ENCODE peak calls at places on chromosomes 16 and 17, in eight cellular contexts. One of them, this sample, is unnamed.

GRCh38 chr16:3458852-3459361 is 15.4 kb downstream of the NAA60 start:
- DNase-seq in stomach: peak
- DNase-seq in esophagus squamous epithelium: no peak
- DNase-seq in A549: peak
- DNase-seq in adrenal gland: no peak
- DNase-seq in GM12891: no peak
- DNase-seq in breast epithelium: no peak
- DNase-seq in IMR-90: peak
- DNase-seq in this sample: no peak

GRCh38 chr16:90046122-90046970 is 27.1 kb upstream of the DBNDD1 start:
- DNase-seq in IMR-90: no peak
- DNase-seq in esophagus squamous epithelium: no peak
- DNase-seq in breast epithelium: no peak
- DNase-seq in GM12891: no peak
- DNase-seq in A549: no peak
- DNase-seq in stomach: no peak
- DNase-seq in adrenal gland: no peak
- DNase-seq in this sample: no peak

GRCh38 chr16:80167657-80168056 is 373.1 kb upstream of the DYNLRB2 start:
- DNase-seq in esophagus squamous epithelium: no peak
- DNase-seq in A549: no peak
- DNase-seq in IMR-90: no peak
- DNase-seq in breast epithelium: no peak
- DNase-seq in stomach: no peak
- DNase-seq in GM12891: no peak
- DNase-seq in adrenal gland: no peak
- DNase-seq in this sample: no peak

GRCh38 chr16:88071908-88072307 is 120.7 kb downstream of the BANP start:
- DNase-seq in adrenal gland: no peak
- DNase-seq in breast epithelium: no peak
- DNase-seq in GM12891: no peak
- DNase-seq in IMR-90: no peak
- DNase-seq in A549: no peak
- DNase-seq in stomach: no peak
- DNase-seq in esophagus squamous epithelium: no peak
- DNase-seq in this sample: no peak

GRCh38 chr17:50976951-50977472 is 110.9 kb upstream of the TOB1 start:
- DNase-seq in GM12891: no peak
- DNase-seq in A549: no peak
- DNase-seq in esophagus squamous epithelium: no peak
- DNase-seq in breast epithelium: no peak
- DNase-seq in stomach: no peak
- DNase-seq in adrenal gland: no peak
- DNase-seq in IMR-90: no peak
- DNase-seq in this sample: peak

GRCh38 chr17:63162406-63163157 is 196.5 kb downstream of the TANC2 start:
- DNase-seq in stomach: no peak
- DNase-seq in GM12891: no peak
- DNase-seq in esophagus squamous epithelium: no peak
- DNase-seq in adrenal gland: no peak
- DNase-seq in A549: no peak
- DNase-seq in IMR-90: no peak
- DNase-seq in breast epithelium: no peak
- DNase-seq in this sample: no peak

GRCh38 chr16:17846030-17846429 is 375.3 kb upstream of the XYLT1 start:
- DNase-seq in stomach: no peak
- DNase-seq in adrenal gland: no peak
- DNase-seq in esophagus squamous epithelium: no peak
- DNase-seq in A549: no peak
- DNase-seq in GM12891: no peak
- DNase-seq in IMR-90: no peak
- DNase-seq in breast epithelium: no peak
- DNase-seq in this sample: no peak

GRCh38 chr17:12062249-12062648 is 41.6 kb downstream of the MAP2K4 start:
- DNase-seq in A549: no peak
- DNase-seq in GM12891: no peak
- DNase-seq in IMR-90: no peak
- DNase-seq in adrenal gland: no peak
- DNase-seq in stomach: no peak
- DNase-seq in esophagus squamous epithelium: no peak
- DNase-seq in breast epithelium: no peak
- DNase-seq in this sample: no peak

GRCh38 chr17:41784207-41784744 is 2.2 kb downstream of the JUP start:
- DNase-seq in breast epithelium: peak
- DNase-seq in A549: peak
- DNase-seq in stomach: peak
- DNase-seq in adrenal gland: no peak
- DNase-seq in esophagus squamous epithelium: no peak
- DNase-seq in GM12891: no peak
- DNase-seq in IMR-90: peak
- DNase-seq in this sample: peak

GRCh38 chr16:55116165-55116894 is 185.7 kb downstream of the IRX5 start:
- DNase-seq in stomach: no peak
- DNase-seq in IMR-90: peak
- DNase-seq in esophagus squamous epithelium: no peak
- DNase-seq in adrenal gland: no peak
- DNase-seq in A549: no peak
- DNase-seq in breast epithelium: peak
- DNase-seq in GM12891: no peak
- DNase-seq in this sample: no peak

GRCh38 chr17:14301761-14302401 is 1.0 kb downstream of the HS3ST3B1 start:
- DNase-seq in stomach: peak
- DNase-seq in adrenal gland: peak
- DNase-seq in GM12891: no peak
- DNase-seq in IMR-90: peak
- DNase-seq in breast epithelium: no peak
- DNase-seq in esophagus squamous epithelium: no peak
- DNase-seq in A549: peak
- DNase-seq in this sample: peak

GRCh38 chr17:34651267-34651955 is 72.0 kb downstream of the TMEM132E start:
- DNase-seq in adrenal gland: no peak
- DNase-seq in esophagus squamous epithelium: no peak
- DNase-seq in IMR-90: no peak
- DNase-seq in A549: no peak
- DNase-seq in breast epithelium: no peak
- DNase-seq in stomach: no peak
- DNase-seq in GM12891: no peak
- DNase-seq in this sample: no peak

GRCh38 chr17:63984651-63985386 is 12.1 kb upstream of the SCN4A start:
- DNase-seq in esophagus squamous epithelium: no peak
- DNase-seq in breast epithelium: no peak
- DNase-seq in A549: peak
- DNase-seq in stomach: peak
- DNase-seq in adrenal gland: peak
- DNase-seq in IMR-90: peak
- DNase-seq in GM12891: no peak
- DNase-seq in this sample: peak

GRCh38 chr16:53771655-53772497 is 67.9 kb downstream of the FTO start:
- DNase-seq in adrenal gland: no peak
- DNase-seq in stomach: no peak
- DNase-seq in A549: no peak
- DNase-seq in breast epithelium: no peak
- DNase-seq in esophagus squamous epithelium: no peak
- DNase-seq in GM12891: no peak
- DNase-seq in IMR-90: no peak
- DNase-seq in this sample: no peak

GRCh38 chr16:86033971-86034370 is 135.0 kb downstream of the IRF8 start:
- DNase-seq in esophagus squamous epithelium: no peak
- DNase-seq in IMR-90: no peak
- DNase-seq in adrenal gland: no peak
- DNase-seq in GM12891: no peak
- DNase-seq in breast epithelium: no peak
- DNase-seq in stomach: no peak
- DNase-seq in A549: no peak
- DNase-seq in this sample: no peak

DNA sequence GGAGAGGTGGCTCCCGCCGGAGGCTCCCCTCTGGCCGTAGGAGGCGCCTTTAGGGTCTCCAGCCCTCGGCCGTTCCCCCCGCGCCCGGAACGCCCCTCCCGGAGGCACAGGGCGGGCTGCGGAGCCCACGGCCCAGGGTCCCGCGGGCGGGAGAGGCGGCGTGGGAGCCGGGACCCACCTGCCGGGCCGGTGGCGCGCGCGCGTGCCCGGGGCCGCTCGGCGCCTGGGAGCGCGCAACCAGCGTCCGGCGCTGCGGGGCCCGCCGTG is at the start of gene MIF4GD:
- DNase-seq in A549: no peak
- DNase-seq in esophagus squamous epithelium: no peak
- DNase-seq in GM12891: no peak
- DNase-seq in IMR-90: peak
- DNase-seq in stomach: no peak
- DNase-seq in adrenal gland: no peak
- DNase-seq in breast epithelium: no peak
- DNase-seq in this sample: no peak
- TF ChIP-seq POLR2A in A549: no peak
- TF ChIP-seq POLR2A in esophagus squamous epithelium: peak
- TF ChIP-seq POLR2A in GM12891: no peak
- TF ChIP-seq POLR2A in IMR-90: no peak
- TF ChIP-seq POLR2A in stomach: no peak
- TF ChIP-seq POLR2A in adrenal gland: no peak
- TF ChIP-seq POLR2A in breast epithelium: no peak
- TF ChIP-seq POLR2A in this sample: peak

DNA sequence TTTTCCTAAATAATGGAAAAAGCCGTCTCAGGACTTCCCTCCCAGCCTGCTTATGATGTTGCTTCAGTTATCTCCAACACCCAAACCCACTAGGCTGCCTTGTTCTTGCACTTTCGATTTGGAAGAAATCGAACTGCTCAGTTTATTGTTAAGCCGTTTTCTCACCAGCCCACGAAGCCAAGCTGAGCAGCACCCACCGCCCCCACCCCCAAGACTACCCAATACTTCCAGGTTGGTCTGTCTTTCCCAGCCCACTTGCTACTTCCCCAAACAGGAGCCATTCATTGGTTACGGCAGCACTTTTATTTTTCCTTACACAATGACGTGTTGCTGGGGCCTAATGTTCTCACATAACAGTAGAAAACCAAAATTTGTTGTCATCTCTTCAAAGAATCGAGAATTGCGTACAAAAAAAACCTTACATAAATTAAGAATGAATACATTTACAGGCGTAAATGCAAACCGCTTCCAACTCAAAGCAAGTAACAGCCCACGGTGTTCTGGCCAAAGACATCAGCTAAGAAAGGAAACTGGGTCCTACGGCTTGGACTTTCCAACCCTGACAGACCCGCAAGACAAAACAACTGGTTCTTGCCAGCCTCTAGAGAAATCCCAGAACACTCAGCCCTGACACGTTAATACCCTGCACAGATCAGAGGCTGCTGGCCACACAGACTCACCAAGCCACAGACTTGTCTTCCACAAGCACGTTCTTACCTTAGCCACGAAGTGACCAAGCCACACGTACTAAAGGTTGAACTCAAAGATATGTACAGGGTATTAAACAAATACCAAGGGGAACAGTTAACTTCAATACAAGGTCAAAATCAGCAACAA is 2.7 kb downstream of the ACTG1 start:
- DNase-seq in stomach: no peak
- DNase-seq in esophagus squamous epithelium: no peak
- DNase-seq in A549: peak
- DNase-seq in adrenal gland: no peak
- DNase-seq in breast epithelium: no peak
- DNase-seq in IMR-90: no peak
- DNase-seq in GM12891: no peak
- DNase-seq in this sample: peak
- TF ChIP-seq POLR2A in stomach: no peak
- TF ChIP-seq POLR2A in esophagus squamous epithelium: no peak
- TF ChIP-seq POLR2A in A549: peak
- TF ChIP-seq POLR2A in adrenal gland: no peak
- TF ChIP-seq POLR2A in breast epithelium: no peak
- TF ChIP-seq POLR2A in IMR-90: peak
- TF ChIP-seq POLR2A in GM12891: no peak
- TF ChIP-seq POLR2A in this sample: peak

DNA sequence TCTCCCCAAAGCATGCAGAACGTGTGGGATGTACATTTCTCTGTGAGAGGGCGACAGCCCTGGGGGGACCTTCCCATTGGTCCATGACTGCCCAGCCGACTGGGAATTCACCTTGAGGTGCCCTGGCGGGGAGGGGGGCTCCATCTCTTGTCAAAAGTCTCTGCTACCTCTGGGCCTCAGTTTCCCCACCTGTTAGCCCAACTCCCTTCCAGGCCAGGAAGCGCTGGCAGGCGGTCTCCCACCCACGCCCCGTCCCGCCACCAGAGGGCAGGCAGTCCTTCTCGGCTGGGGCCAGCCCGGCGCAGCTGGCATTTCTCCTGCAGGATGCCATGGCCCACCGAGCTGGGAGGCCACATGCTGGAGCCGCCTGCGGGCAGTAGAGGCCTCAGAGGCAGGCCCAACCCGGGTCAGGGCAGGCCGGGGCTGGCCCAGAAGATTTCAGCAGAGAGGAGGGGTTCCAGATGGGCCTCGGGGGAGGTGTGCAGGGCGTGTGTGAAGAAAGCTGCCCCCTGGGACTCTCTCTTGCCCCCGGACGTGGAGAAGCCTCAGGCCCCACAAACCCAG is 16.6 kb downstream of the CD7 start:
- DNase-seq in esophagus squamous epithelium: no peak
- DNase-seq in breast epithelium: peak
- DNase-seq in adrenal gland: peak
- DNase-seq in stomach: peak
- DNase-seq in IMR-90: peak
- DNase-seq in GM12891: no peak
- DNase-seq in A549: peak
- DNase-seq in this sample: peak
- TF ChIP-seq POLR2A in esophagus squamous epithelium: no peak
- TF ChIP-seq POLR2A in breast epithelium: no peak
- TF ChIP-seq POLR2A in adrenal gland: no peak
- TF ChIP-seq POLR2A in stomach: no peak
- TF ChIP-seq POLR2A in IMR-90: no peak
- TF ChIP-seq POLR2A in GM12891: no peak
- TF ChIP-seq POLR2A in A549: no peak
- TF ChIP-seq POLR2A in this sample: no peak

DNA sequence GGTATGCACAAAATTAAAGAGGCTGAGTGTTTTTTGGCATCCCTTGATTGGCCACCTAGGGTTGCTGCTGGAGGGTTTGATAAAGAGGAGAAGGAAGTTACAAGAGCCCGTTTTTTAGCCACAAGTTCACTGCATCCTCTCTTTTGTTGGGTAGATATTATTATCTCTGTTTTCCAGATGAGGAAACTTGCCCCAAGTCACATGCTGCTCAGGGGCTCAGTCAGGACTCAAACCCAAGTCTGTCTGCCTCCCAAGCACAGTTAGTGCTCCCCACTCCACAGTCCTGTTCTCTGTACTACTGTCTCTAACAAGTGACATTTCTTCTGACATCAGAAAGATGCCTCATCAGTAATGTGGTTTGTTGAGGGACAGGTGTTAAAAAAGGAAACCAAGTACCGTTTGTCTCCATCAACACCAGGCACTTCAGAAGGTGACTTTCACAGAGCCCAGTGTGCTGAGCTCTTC is 1.4 kb downstream of the NT5M start:
- DNase-seq in esophagus squamous epithelium: no peak
- DNase-seq in stomach: no peak
- DNase-seq in adrenal gland: no peak
- DNase-seq in GM12891: no peak
- DNase-seq in IMR-90: no peak
- DNase-seq in A549: no peak
- DNase-seq in breast epithelium: no peak
- DNase-seq in this sample: peak
- TF ChIP-seq POLR2A in esophagus squamous epithelium: no peak
- TF ChIP-seq POLR2A in stomach: no peak
- TF ChIP-seq POLR2A in adrenal gland: no peak
- TF ChIP-seq POLR2A in GM12891: no peak
- TF ChIP-seq POLR2A in IMR-90: no peak
- TF ChIP-seq POLR2A in A549: no peak
- TF ChIP-seq POLR2A in breast epithelium: no peak
- TF ChIP-seq POLR2A in this sample: no peak